ENCODE peak calls at places on chromosome 16, in six cellular contexts. One of them, this sample, is unnamed.
A peak's percentile ranks its signal among the peaks of the same experiment; 100 is the strongest.

GRCh38 chr16:47732122-47732805 is 271.1 kb downstream of the PHKB start:
- DNase-seq in adrenal gland: no peak
- DNase-seq in CD8-positive, alpha-beta memory T cell: no peak
- DNase-seq in upper lobe of right lung: no peak
- DNase-seq in CD4-positive, alpha-beta memory T cell: no peak
- DNase-seq in heart left ventricle: no peak
- DNase-seq in this sample: peak; percentile 11

GRCh38 chr16:15682105-15682570 is 32.1 kb downstream of the NDE1 start:
- DNase-seq in adrenal gland: peak; percentile 85
- DNase-seq in CD8-positive, alpha-beta memory T cell: no peak
- DNase-seq in upper lobe of right lung: no peak
- DNase-seq in CD4-positive, alpha-beta memory T cell: peak; percentile 26
- DNase-seq in heart left ventricle: no peak
- DNase-seq in this sample: peak; percentile 18

GRCh38 chr16:89564476-89565255 is 4.2 kb downstream of the RPL13 start:
- DNase-seq in adrenal gland: no peak
- DNase-seq in CD8-positive, alpha-beta memory T cell: no peak
- DNase-seq in upper lobe of right lung: no peak
- DNase-seq in CD4-positive, alpha-beta memory T cell: no peak
- DNase-seq in heart left ventricle: no peak
- DNase-seq in this sample: no peak

GRCh38 chr16:67200491-67200890 is 1.6 kb downstream of the ELMO3 start:
- DNase-seq in adrenal gland: no peak
- DNase-seq in CD8-positive, alpha-beta memory T cell: no peak
- DNase-seq in upper lobe of right lung: no peak
- DNase-seq in CD4-positive, alpha-beta memory T cell: no peak
- DNase-seq in heart left ventricle: no peak
- DNase-seq in this sample: no peak

GRCh38 chr16:48022496-48022895 is 133.3 kb downstream of the ABCC12 start:
- DNase-seq in adrenal gland: no peak
- DNase-seq in CD8-positive, alpha-beta memory T cell: no peak
- DNase-seq in upper lobe of right lung: no peak
- DNase-seq in CD4-positive, alpha-beta memory T cell: no peak
- DNase-seq in heart left ventricle: no peak
- DNase-seq in this sample: no peak

GRCh38 chr16:62077998-62078397 is 41.8 kb upstream of the CDH8 start:
- DNase-seq in adrenal gland: no peak
- DNase-seq in CD8-positive, alpha-beta memory T cell: no peak
- DNase-seq in upper lobe of right lung: no peak
- DNase-seq in CD4-positive, alpha-beta memory T cell: no peak
- DNase-seq in heart left ventricle: no peak
- DNase-seq in this sample: peak; percentile 21

GRCh38 chr16:31476305-31477219 is 4.6 kb downstream of the TGFB1I1 start:
- DNase-seq in adrenal gland: peak; percentile 78
- DNase-seq in CD8-positive, alpha-beta memory T cell: peak; percentile 91
- DNase-seq in upper lobe of right lung: peak; percentile 96
- DNase-seq in CD4-positive, alpha-beta memory T cell: peak; percentile 76
- DNase-seq in heart left ventricle: peak; percentile 80
- DNase-seq in this sample: no peak

GRCh38 chr16:79171504-79172240 is 428.9 kb downstream of the MAF start:
- DNase-seq in adrenal gland: no peak
- DNase-seq in CD8-positive, alpha-beta memory T cell: no peak
- DNase-seq in upper lobe of right lung: no peak
- DNase-seq in CD4-positive, alpha-beta memory T cell: no peak
- DNase-seq in heart left ventricle: no peak
- DNase-seq in this sample: peak; percentile 43

GRCh38 chr16:70302745-70303144 is 3.8 kb downstream of the DDX19B start:
- DNase-seq in adrenal gland: no peak
- DNase-seq in CD8-positive, alpha-beta memory T cell: no peak
- DNase-seq in upper lobe of right lung: no peak
- DNase-seq in CD4-positive, alpha-beta memory T cell: no peak
- DNase-seq in heart left ventricle: no peak
- DNase-seq in this sample: no peak

GRCh38 chr16:48284772-48285409 is 37.6 kb upstream of the ABCC11 start:
- DNase-seq in adrenal gland: no peak
- DNase-seq in CD8-positive, alpha-beta memory T cell: no peak
- DNase-seq in upper lobe of right lung: no peak
- DNase-seq in CD4-positive, alpha-beta memory T cell: no peak
- DNase-seq in heart left ventricle: no peak
- DNase-seq in this sample: peak; percentile 8

GRCh38 chr16:19375561-19376158 is 42.0 kb upstream of the TMC5 start:
- DNase-seq in adrenal gland: peak; percentile 35
- DNase-seq in CD8-positive, alpha-beta memory T cell: no peak
- DNase-seq in upper lobe of right lung: no peak
- DNase-seq in CD4-positive, alpha-beta memory T cell: peak; percentile 13
- DNase-seq in heart left ventricle: peak; percentile 32
- DNase-seq in this sample: peak; percentile 68

GRCh38 chr16:86350289-86350688 is 160.0 kb upstream of the FOXF1 start:
- DNase-seq in adrenal gland: no peak
- DNase-seq in CD8-positive, alpha-beta memory T cell: no peak
- DNase-seq in upper lobe of right lung: no peak
- DNase-seq in CD4-positive, alpha-beta memory T cell: no peak
- DNase-seq in heart left ventricle: no peak
- DNase-seq in this sample: no peak

GRCh38 chr16:24135624-24136296 is 120.4 kb upstream of the CACNG3 start:
- DNase-seq in adrenal gland: no peak
- DNase-seq in CD8-positive, alpha-beta memory T cell: no peak
- DNase-seq in upper lobe of right lung: no peak
- DNase-seq in CD4-positive, alpha-beta memory T cell: no peak
- DNase-seq in heart left ventricle: no peak
- DNase-seq in this sample: no peak

GRCh38 chr16:66099261-66099660 is 267.2 kb upstream of the CDH5 start:
- DNase-seq in adrenal gland: no peak
- DNase-seq in CD8-positive, alpha-beta memory T cell: no peak
- DNase-seq in upper lobe of right lung: no peak
- DNase-seq in CD4-positive, alpha-beta memory T cell: no peak
- DNase-seq in heart left ventricle: no peak
- DNase-seq in this sample: no peak

GRCh38 chr16:11334831-11335404 is 10.3 kb upstream of the RMI2 start:
- DNase-seq in adrenal gland: no peak
- DNase-seq in CD8-positive, alpha-beta memory T cell: no peak
- DNase-seq in upper lobe of right lung: no peak
- DNase-seq in CD4-positive, alpha-beta memory T cell: no peak
- DNase-seq in heart left ventricle: no peak
- DNase-seq in this sample: no peak

GRCh38 chr16:17828012-17828411 is 357.3 kb upstream of the XYLT1 start:
- DNase-seq in adrenal gland: no peak
- DNase-seq in CD8-positive, alpha-beta memory T cell: no peak
- DNase-seq in upper lobe of right lung: no peak
- DNase-seq in CD4-positive, alpha-beta memory T cell: no peak
- DNase-seq in heart left ventricle: no peak
- DNase-seq in this sample: no peak

GRCh38 chr16:55389426-55390073 is 65.5 kb downstream of the IRX6 start:
- DNase-seq in adrenal gland: no peak
- DNase-seq in CD8-positive, alpha-beta memory T cell: no peak
- DNase-seq in upper lobe of right lung: peak; percentile 86
- DNase-seq in CD4-positive, alpha-beta memory T cell: no peak
- DNase-seq in heart left ventricle: peak; percentile 76
- DNase-seq in this sample: no peak

GRCh38 chr16:88507231-88507743 is 54.2 kb downstream of the ZFPM1 start:
- DNase-seq in adrenal gland: no peak
- DNase-seq in CD8-positive, alpha-beta memory T cell: no peak
- DNase-seq in upper lobe of right lung: no peak
- DNase-seq in CD4-positive, alpha-beta memory T cell: no peak
- DNase-seq in heart left ventricle: no peak
- DNase-seq in this sample: no peak

GRCh38 chr16:66382966-66383299 is 16.4 kb downstream of the CDH5 start:
- DNase-seq in adrenal gland: no peak
- DNase-seq in CD8-positive, alpha-beta memory T cell: no peak
- DNase-seq in upper lobe of right lung: no peak
- DNase-seq in CD4-positive, alpha-beta memory T cell: no peak
- DNase-seq in heart left ventricle: no peak
- DNase-seq in this sample: peak; percentile 79

GRCh38 chr16:85878875-85879274 is 20.1 kb upstream of the IRF8 start:
- DNase-seq in adrenal gland: no peak
- DNase-seq in CD8-positive, alpha-beta memory T cell: no peak
- DNase-seq in upper lobe of right lung: no peak
- DNase-seq in CD4-positive, alpha-beta memory T cell: no peak
- DNase-seq in heart left ventricle: peak; percentile 36
- DNase-seq in this sample: no peak

GRCh38 chr16:8866118-8866883 is 2.5 kb downstream of the CARHSP1 start:
- DNase-seq in adrenal gland: peak; percentile 82
- DNase-seq in CD8-positive, alpha-beta memory T cell: no peak
- DNase-seq in upper lobe of right lung: no peak
- DNase-seq in CD4-positive, alpha-beta memory T cell: no peak
- DNase-seq in heart left ventricle: peak; percentile 77
- DNase-seq in this sample: peak; percentile 58

GRCh38 chr16:20868890-20869289 is 31.3 kb downstream of the DCUN1D3 start:
- DNase-seq in adrenal gland: peak; percentile 94
- DNase-seq in CD8-positive, alpha-beta memory T cell: no peak
- DNase-seq in upper lobe of right lung: peak; percentile 88
- DNase-seq in CD4-positive, alpha-beta memory T cell: no peak
- DNase-seq in heart left ventricle: peak; percentile 93
- DNase-seq in this sample: peak; percentile 42

GRCh38 chr16:66502020-66502913 is 47.7 kb downstream of the TK2 start:
- DNase-seq in adrenal gland: peak; percentile 90
- DNase-seq in CD8-positive, alpha-beta memory T cell: no peak
- DNase-seq in upper lobe of right lung: peak; percentile 87
- DNase-seq in CD4-positive, alpha-beta memory T cell: no peak
- DNase-seq in heart left ventricle: peak; percentile 63
- DNase-seq in this sample: no peak

DNA sequence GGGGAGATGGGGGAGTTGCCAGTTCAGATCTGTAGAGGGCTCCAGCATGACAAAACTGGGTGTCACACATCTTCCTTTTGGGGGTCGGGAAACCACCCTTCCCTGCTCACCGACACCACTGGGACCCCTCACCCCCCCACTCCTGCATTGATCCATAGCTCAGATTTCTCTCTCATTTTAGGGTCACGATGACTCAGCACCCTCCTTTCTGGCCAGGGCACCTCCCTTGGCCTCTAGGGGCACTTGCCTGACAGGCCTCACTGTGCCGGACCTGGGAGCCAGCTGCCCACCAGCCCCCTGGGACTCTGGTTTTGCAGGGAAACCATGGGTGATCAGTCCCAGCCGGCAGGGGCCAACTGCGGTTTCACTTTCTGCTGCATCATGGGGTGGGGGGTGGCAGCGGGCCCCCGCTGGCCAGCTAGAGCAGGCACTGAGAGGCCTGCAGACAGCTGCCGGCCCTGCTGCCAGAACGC is 239.4 kb downstream of the MRTFB start:
- DNase-seq in adrenal gland: no peak
- DNase-seq in CD8-positive, alpha-beta memory T cell: no peak
- DNase-seq in upper lobe of right lung: no peak
- DNase-seq in CD4-positive, alpha-beta memory T cell: no peak
- DNase-seq in heart left ventricle: no peak
- DNase-seq in this sample: peak; percentile 94
- H3K4me1 ChIP-seq in adrenal gland: peaks cover 46% of the 10 kb centered on the region
- H3K4me1 ChIP-seq in CD8-positive, alpha-beta memory T cell: peaks cover 34% of the 10 kb centered on the region
- H3K4me1 ChIP-seq in upper lobe of right lung: no peaks in the 10 kb centered on the region
- H3K4me1 ChIP-seq in CD4-positive, alpha-beta memory T cell: peaks cover 11% of the 10 kb centered on the region
- H3K4me1 ChIP-seq in heart left ventricle: peaks cover 35% of the 10 kb centered on the region
- H3K4me1 ChIP-seq in this sample: peaks cover 57% of the 10 kb centered on the region

GRCh38 chr16:84690088-84690819 is 9.5 kb upstream of the USP10 start:
- DNase-seq in adrenal gland: no peak
- DNase-seq in CD8-positive, alpha-beta memory T cell: no peak
- DNase-seq in upper lobe of right lung: no peak
- DNase-seq in CD4-positive, alpha-beta memory T cell: no peak
- DNase-seq in heart left ventricle: no peak
- DNase-seq in this sample: no peak
- H3K27ac ChIP-seq in adrenal gland: no peak overlapping the region
- H3K27ac ChIP-seq in CD8-positive, alpha-beta memory T cell: no peak overlapping the region
- H3K27ac ChIP-seq in upper lobe of right lung: no peak overlapping the region
- H3K27ac ChIP-seq in CD4-positive, alpha-beta memory T cell: no peak overlapping the region
- H3K27ac ChIP-seq in heart left ventricle: no peak overlapping the region
- H3K27ac ChIP-seq in this sample: no peak overlapping the region

GRCh38 chr16:13041180-13041579 is 139.8 kb downstream of the SHISA9 start:
- DNase-seq in adrenal gland: no peak
- DNase-seq in CD8-positive, alpha-beta memory T cell: no peak
- DNase-seq in upper lobe of right lung: no peak
- DNase-seq in CD4-positive, alpha-beta memory T cell: no peak
- DNase-seq in heart left ventricle: no peak
- DNase-seq in this sample: no peak

GRCh38 chr16:13038591-13038990 is 137.2 kb downstream of the SHISA9 start:
- DNase-seq in adrenal gland: no peak
- DNase-seq in CD8-positive, alpha-beta memory T cell: no peak
- DNase-seq in upper lobe of right lung: no peak
- DNase-seq in CD4-positive, alpha-beta memory T cell: no peak
- DNase-seq in heart left ventricle: no peak
- DNase-seq in this sample: no peak

GRCh38 chr16:13032911-13033310 is 131.5 kb downstream of the SHISA9 start:
- DNase-seq in adrenal gland: no peak
- DNase-seq in CD8-positive, alpha-beta memory T cell: no peak
- DNase-seq in upper lobe of right lung: no peak
- DNase-seq in CD4-positive, alpha-beta memory T cell: no peak
- DNase-seq in heart left ventricle: no peak
- DNase-seq in this sample: no peak

GRCh38 chr16:13039526-13039925 is 138.1 kb downstream of the SHISA9 start:
- DNase-seq in adrenal gland: no peak
- DNase-seq in CD8-positive, alpha-beta memory T cell: no peak
- DNase-seq in upper lobe of right lung: no peak
- DNase-seq in CD4-positive, alpha-beta memory T cell: no peak
- DNase-seq in heart left ventricle: no peak
- DNase-seq in this sample: no peak

DNA sequence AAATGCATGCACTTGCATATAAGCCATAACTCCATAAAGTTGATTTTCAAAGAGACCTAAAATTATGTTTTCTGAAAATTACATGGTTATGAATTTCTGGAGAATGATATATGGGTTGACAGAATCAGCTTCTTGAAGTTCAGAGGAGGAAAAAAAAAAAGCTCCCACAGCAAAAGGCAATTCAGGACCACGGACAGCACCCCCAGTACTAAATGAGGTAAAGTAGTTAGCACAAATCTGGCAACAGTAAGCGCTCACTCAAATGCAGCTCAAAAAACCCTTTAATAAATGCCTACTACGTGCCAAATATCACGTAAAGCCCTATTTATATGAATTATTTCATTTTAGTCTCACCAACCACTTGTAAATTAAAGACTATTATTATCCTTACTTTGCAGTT is 135.2 kb downstream of the SHISA9 start:
- DNase-seq in adrenal gland: no peak
- DNase-seq in CD8-positive, alpha-beta memory T cell: no peak
- DNase-seq in upper lobe of right lung: no peak
- DNase-seq in CD4-positive, alpha-beta memory T cell: no peak
- DNase-seq in heart left ventricle: peak; percentile 51
- DNase-seq in this sample: peak; percentile 60
- H3K27me3 ChIP-seq in adrenal gland: no peaks in the 10 kb centered on the region
- H3K27me3 ChIP-seq in CD8-positive, alpha-beta memory T cell: no peaks in the 10 kb centered on the region
- H3K27me3 ChIP-seq in upper lobe of right lung: no peaks in the 10 kb centered on the region
- H3K27me3 ChIP-seq in CD4-positive, alpha-beta memory T cell: no peaks in the 10 kb centered on the region
- H3K27me3 ChIP-seq in heart left ventricle: no peaks in the 10 kb centered on the region
- H3K27me3 ChIP-seq in this sample: no peaks in the 10 kb centered on the region

GRCh38 chr16:4486126-4486893 is 10.1 kb downstream of the HMOX2 start:
- DNase-seq in adrenal gland: peak; percentile 54
- DNase-seq in CD8-positive, alpha-beta memory T cell: no peak
- DNase-seq in upper lobe of right lung: no peak
- DNase-seq in CD4-positive, alpha-beta memory T cell: no peak
- DNase-seq in heart left ventricle: peak; percentile 73
- DNase-seq in this sample: no peak
- H3K4me1 ChIP-seq in adrenal gland: peaks cover 43% of the 10 kb centered on the region
- H3K4me1 ChIP-seq in CD8-positive, alpha-beta memory T cell: peaks cover 73% of the 10 kb centered on the region
- H3K4me1 ChIP-seq in upper lobe of right lung: peaks cover 38% of the 10 kb centered on the region
- H3K4me1 ChIP-seq in CD4-positive, alpha-beta memory T cell: peaks cover 83% of the 10 kb centered on the region
- H3K4me1 ChIP-seq in heart left ventricle: peaks cover 12% of the 10 kb centered on the region
- H3K4me1 ChIP-seq in this sample: no peaks in the 10 kb centered on the region

GRCh38 chr16:53785044-53785443 is 81.1 kb downstream of the FTO start:
- DNase-seq in adrenal gland: no peak
- DNase-seq in CD8-positive, alpha-beta memory T cell: no peak
- DNase-seq in upper lobe of right lung: no peak
- DNase-seq in CD4-positive, alpha-beta memory T cell: no peak
- DNase-seq in heart left ventricle: no peak
- DNase-seq in this sample: no peak
- H3K27ac ChIP-seq in adrenal gland: no peak overlapping the region
- H3K27ac ChIP-seq in CD8-positive, alpha-beta memory T cell: no peak overlapping the region
- H3K27ac ChIP-seq in upper lobe of right lung: no peak overlapping the region
- H3K27ac ChIP-seq in CD4-positive, alpha-beta memory T cell: no peak overlapping the region
- H3K27ac ChIP-seq in heart left ventricle: no peak overlapping the region
- H3K27ac ChIP-seq in this sample: no peak overlapping the region

This sample was measured in SJCRH30.